ENCODE peak calls at places on chromosomes 16 and 17, in five cellular contexts. One of them, this sample, is unnamed.

GRCh38 chr17:6231886-6232767 is 161.9 kb downstream of the WSCD1 start:
- DNase-seq in CD8-positive, alpha-beta T cell: no peak
- DNase-seq in left ventricle myocardium inferior: no peak
- DNase-seq in ascending aorta: no peak
- DNase-seq in AG10803: no peak
- DNase-seq in this sample: no peak

GRCh38 chr16:2003827-2004641 is 5.6 kb downstream of the ZNF598 start:
- DNase-seq in CD8-positive, alpha-beta T cell: peak
- DNase-seq in left ventricle myocardium inferior: peak
- DNase-seq in ascending aorta: no peak
- DNase-seq in AG10803: peak
- DNase-seq in this sample: peak

GRCh38 chr17:21358682-21359482 is 17.3 kb upstream of the KCNJ12 start:
- DNase-seq in CD8-positive, alpha-beta T cell: no peak
- DNase-seq in left ventricle myocardium inferior: peak
- DNase-seq in ascending aorta: no peak
- DNase-seq in AG10803: peak
- DNase-seq in this sample: no peak

GRCh38 chr16:65845466-65846209 is 520.9 kb upstream of the CDH5 start:
- DNase-seq in CD8-positive, alpha-beta T cell: no peak
- DNase-seq in left ventricle myocardium inferior: no peak
- DNase-seq in ascending aorta: no peak
- DNase-seq in AG10803: peak
- DNase-seq in this sample: no peak

GRCh38 chr17:33712120-33712519 is 419.0 kb upstream of the ASIC2 start:
- DNase-seq in CD8-positive, alpha-beta T cell: no peak
- DNase-seq in left ventricle myocardium inferior: no peak
- DNase-seq in ascending aorta: no peak
- DNase-seq in AG10803: no peak
- DNase-seq in this sample: no peak

GRCh38 chr17:57580055-57580739 is 164.9 kb downstream of the CCDC182 start:
- DNase-seq in CD8-positive, alpha-beta T cell: no peak
- DNase-seq in left ventricle myocardium inferior: no peak
- DNase-seq in ascending aorta: no peak
- DNase-seq in AG10803: no peak
- DNase-seq in this sample: no peak

GRCh38 chr16:86911311-86911999 is 333.1 kb downstream of the FOXL1 start:
- DNase-seq in CD8-positive, alpha-beta T cell: no peak
- DNase-seq in left ventricle myocardium inferior: no peak
- DNase-seq in ascending aorta: no peak
- DNase-seq in AG10803: no peak
- DNase-seq in this sample: peak

GRCh38 chr16:81478876-81479496 is 34.4 kb downstream of the CMIP start:
- DNase-seq in CD8-positive, alpha-beta T cell: no peak
- DNase-seq in left ventricle myocardium inferior: peak
- DNase-seq in ascending aorta: no peak
- DNase-seq in AG10803: no peak
- DNase-seq in this sample: no peak

GRCh38 chr17:34756670-34757021 is 177.3 kb downstream of the TMEM132E start:
- DNase-seq in CD8-positive, alpha-beta T cell: no peak
- DNase-seq in left ventricle myocardium inferior: no peak
- DNase-seq in ascending aorta: no peak
- DNase-seq in AG10803: no peak
- DNase-seq in this sample: peak

GRCh38 chr16:66930189-66930588 is 4.0 kb downstream of the CIAO2B start:
- DNase-seq in CD8-positive, alpha-beta T cell: no peak
- DNase-seq in left ventricle myocardium inferior: no peak
- DNase-seq in ascending aorta: no peak
- DNase-seq in AG10803: peak
- DNase-seq in this sample: no peak

GRCh38 chr17:61710546-61710945 is 119.5 kb upstream of the NACA2 start:
- DNase-seq in CD8-positive, alpha-beta T cell: no peak
- DNase-seq in left ventricle myocardium inferior: no peak
- DNase-seq in ascending aorta: no peak
- DNase-seq in AG10803: no peak
- DNase-seq in this sample: no peak

GRCh38 chr16:8887952-8888560 is 5.9 kb downstream of the LITAFD start:
- DNase-seq in CD8-positive, alpha-beta T cell: no peak
- DNase-seq in left ventricle myocardium inferior: peak
- DNase-seq in ascending aorta: no peak
- DNase-seq in AG10803: peak
- DNase-seq in this sample: peak

GRCh38 chr16:4038448-4038847 is 77.8 kb downstream of the ADCY9 start:
- DNase-seq in CD8-positive, alpha-beta T cell: no peak
- DNase-seq in left ventricle myocardium inferior: no peak
- DNase-seq in ascending aorta: no peak
- DNase-seq in AG10803: no peak
- DNase-seq in this sample: peak

GRCh38 chr17:7712111-7712771 is 5.3 kb upstream of the DNAH2 start:
- DNase-seq in CD8-positive, alpha-beta T cell: no peak
- DNase-seq in left ventricle myocardium inferior: no peak
- DNase-seq in ascending aorta: no peak
- DNase-seq in AG10803: no peak
- DNase-seq in this sample: no peak

GRCh38 chr17:19003966-19004600 is 481 bp downstream of the FAM83G start:
- DNase-seq in CD8-positive, alpha-beta T cell: peak
- DNase-seq in left ventricle myocardium inferior: no peak
- DNase-seq in ascending aorta: no peak
- DNase-seq in AG10803: peak
- DNase-seq in this sample: no peak

GRCh38 chr16:17414421-17414820 is 56.3 kb downstream of the XYLT1 start:
- DNase-seq in CD8-positive, alpha-beta T cell: no peak
- DNase-seq in left ventricle myocardium inferior: no peak
- DNase-seq in ascending aorta: no peak
- DNase-seq in AG10803: no peak
- DNase-seq in this sample: no peak

GRCh38 chr17:67655478-67656148 is 62.1 kb upstream of the NOL11 start:
- DNase-seq in CD8-positive, alpha-beta T cell: no peak
- DNase-seq in left ventricle myocardium inferior: no peak
- DNase-seq in ascending aorta: no peak
- DNase-seq in AG10803: no peak
- DNase-seq in this sample: no peak

GRCh38 chr16:85446846-85447656 is 166.1 kb upstream of the GSE1 start:
- DNase-seq in CD8-positive, alpha-beta T cell: no peak
- DNase-seq in left ventricle myocardium inferior: no peak
- DNase-seq in ascending aorta: no peak
- DNase-seq in AG10803: no peak
- DNase-seq in this sample: no peak

GRCh38 chr17:37676115-37676925 is 33.1 kb upstream of the DDX52 start:
- DNase-seq in CD8-positive, alpha-beta T cell: no peak
- DNase-seq in left ventricle myocardium inferior: no peak
- DNase-seq in ascending aorta: no peak
- DNase-seq in AG10803: peak
- DNase-seq in this sample: no peak

GRCh38 chr16:65809627-65810026 is 556.9 kb upstream of the CDH5 start:
- DNase-seq in CD8-positive, alpha-beta T cell: no peak
- DNase-seq in left ventricle myocardium inferior: no peak
- DNase-seq in ascending aorta: no peak
- DNase-seq in AG10803: no peak
- DNase-seq in this sample: no peak

GRCh38 chr16:58733248-58733670 is 857 bp downstream of the GOT2 start:
- DNase-seq in CD8-positive, alpha-beta T cell: no peak
- DNase-seq in left ventricle myocardium inferior: no peak
- DNase-seq in ascending aorta: no peak
- DNase-seq in AG10803: peak
- DNase-seq in this sample: no peak

GRCh38 chr17:17253445-17253844 is 16.5 kb upstream of the FLCN start:
- DNase-seq in CD8-positive, alpha-beta T cell: no peak
- DNase-seq in left ventricle myocardium inferior: no peak
- DNase-seq in ascending aorta: no peak
- DNase-seq in AG10803: no peak
- DNase-seq in this sample: no peak
- H3K4me3 ChIP-seq in CD8-positive, alpha-beta T cell: no peak
- H3K4me3 ChIP-seq in left ventricle myocardium inferior: no peak
- H3K4me3 ChIP-seq in ascending aorta: no peak
- H3K4me3 ChIP-seq in AG10803: no peak
- H3K4me3 ChIP-seq in this sample: no peak

GRCh38 chr16:11784048-11784780 is 12.8 kb downstream of the ZC3H7A start:
- DNase-seq in CD8-positive, alpha-beta T cell: no peak
- DNase-seq in left ventricle myocardium inferior: no peak
- DNase-seq in ascending aorta: no peak
- DNase-seq in AG10803: peak
- DNase-seq in this sample: no peak
- H3K4me3 ChIP-seq in CD8-positive, alpha-beta T cell: peak
- H3K4me3 ChIP-seq in left ventricle myocardium inferior: peak
- H3K4me3 ChIP-seq in ascending aorta: peak
- H3K4me3 ChIP-seq in AG10803: peak
- H3K4me3 ChIP-seq in this sample: no peak

GRCh38 chr16:57574646-57575467 is 32.4 kb downstream of the ADGRG5 start:
- DNase-seq in CD8-positive, alpha-beta T cell: no peak
- DNase-seq in left ventricle myocardium inferior: no peak
- DNase-seq in ascending aorta: no peak
- DNase-seq in AG10803: no peak
- DNase-seq in this sample: no peak
- H3K4me3 ChIP-seq in CD8-positive, alpha-beta T cell: no peak
- H3K4me3 ChIP-seq in left ventricle myocardium inferior: no peak
- H3K4me3 ChIP-seq in ascending aorta: no peak
- H3K4me3 ChIP-seq in AG10803: no peak
- H3K4me3 ChIP-seq in this sample: no peak

DNA sequence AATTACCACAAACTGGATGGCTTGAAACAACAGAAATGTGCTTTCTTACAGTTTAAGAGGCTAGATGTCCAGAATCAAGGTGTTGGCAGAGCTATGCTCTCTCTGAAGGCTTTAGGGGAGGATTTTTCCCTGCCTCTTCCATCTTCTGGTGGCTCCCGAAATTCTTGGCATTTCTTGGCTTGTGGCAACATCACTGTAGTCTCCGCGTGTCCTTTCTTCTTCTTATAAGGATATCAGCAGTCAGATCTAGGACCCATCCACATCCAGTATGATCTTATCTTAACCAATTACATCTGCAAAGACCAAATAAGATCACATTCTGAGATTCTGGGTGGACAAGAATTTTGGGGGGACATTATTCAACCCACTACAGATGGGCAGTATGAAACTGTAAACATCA is 119.2 kb upstream of the PMFBP1 start:
- DNase-seq in CD8-positive, alpha-beta T cell: no peak
- DNase-seq in left ventricle myocardium inferior: no peak
- DNase-seq in ascending aorta: no peak
- DNase-seq in AG10803: peak
- DNase-seq in this sample: no peak
- H3K4me3 ChIP-seq in CD8-positive, alpha-beta T cell: no peak
- H3K4me3 ChIP-seq in left ventricle myocardium inferior: no peak
- H3K4me3 ChIP-seq in ascending aorta: no peak
- H3K4me3 ChIP-seq in AG10803: peak
- H3K4me3 ChIP-seq in this sample: no peak

GRCh38 chr17:71183083-71183697 is 937.6 kb upstream of the SOX9 start:
- DNase-seq in CD8-positive, alpha-beta T cell: no peak
- DNase-seq in left ventricle myocardium inferior: no peak
- DNase-seq in ascending aorta: no peak
- DNase-seq in AG10803: no peak
- DNase-seq in this sample: no peak
- H3K4me3 ChIP-seq in CD8-positive, alpha-beta T cell: no peak
- H3K4me3 ChIP-seq in left ventricle myocardium inferior: no peak
- H3K4me3 ChIP-seq in ascending aorta: no peak
- H3K4me3 ChIP-seq in AG10803: no peak
- H3K4me3 ChIP-seq in this sample: no peak